ENCODE peak calls at places on chromosomes 12 and 14, in four cellular contexts. S, K, D and W are unnamed samples.

GRCh38 chr12:76020731-76021672 is 10.6 kb downstream of the PHLDA1 start:
- DNase-seq in S (no peak), K (peak), D (peak), W (no peak)

GRCh38 chr12:25546318-25546717 is 6.8 kb downstream of the LMNTD1 start:
- DNase-seq in S (no peak), K (no peak), D (no peak), W (no peak)

GRCh38 chr12:111445311-111446043 is 39.8 kb downstream of the SH2B3 start:
- DNase-seq in S (no peak), K (no peak), D (no peak), W (no peak)

GRCh38 chr12:28770329-28770728 is 378.7 kb upstream of the FAR2 start:
- DNase-seq in S (no peak), K (peak), D (no peak), W (no peak)

GRCh38 chr12:115895247-115895646 is 382.2 kb downstream of the MED13L start:
- DNase-seq in S (no peak), K (no peak), D (peak), W (no peak)

GRCh38 chr12:95473440-95473946 is 459 bp upstream of the METAP2 start:
- DNase-seq in S (peak), K (peak), D (peak), W (peak)

GRCh38 chr14:84584526-84584925 is 945.4 kb upstream of the FLRT2 start:
- DNase-seq in S (no peak), K (no peak), D (no peak), W (no peak)

GRCh38 chr12:93696462-93696861 is 19.3 kb downstream of the CRADD start:
- DNase-seq in S (no peak), K (no peak), D (no peak), W (no peak)

GRCh38 chr12:65948320-65949008 is 124.2 kb downstream of the HMGA2 start:
- DNase-seq in S (peak), K (no peak), D (peak), W (peak)

GRCh38 chr14:44170554-44170953 is 336.5 kb downstream of the FSCB start:
- DNase-seq in S (no peak), K (peak), D (no peak), W (no peak)

GRCh38 chr14:69685217-69685616 is 73.8 kb downstream of the SUSD6 start:
- DNase-seq in S (no peak), K (no peak), D (no peak), W (no peak)

GRCh38 chr14:103281496-103282231 is 52.4 kb upstream of the EIF5 start:
- DNase-seq in S (no peak), K (peak), D (peak), W (peak)

GRCh38 chr14:103275000-103275399 is 59.0 kb upstream of the EIF5 start:
- DNase-seq in S (no peak), K (no peak), D (no peak), W (no peak)

GRCh38 chr14:103282932-103283331 is 51.1 kb upstream of the EIF5 start:
- DNase-seq in S (no peak), K (no peak), D (no peak), W (no peak)

GRCh38 chr14:103280278-103280917 is 53.6 kb upstream of the EIF5 start:
- DNase-seq in S (no peak), K (peak), D (no peak), W (no peak)

DNA sequence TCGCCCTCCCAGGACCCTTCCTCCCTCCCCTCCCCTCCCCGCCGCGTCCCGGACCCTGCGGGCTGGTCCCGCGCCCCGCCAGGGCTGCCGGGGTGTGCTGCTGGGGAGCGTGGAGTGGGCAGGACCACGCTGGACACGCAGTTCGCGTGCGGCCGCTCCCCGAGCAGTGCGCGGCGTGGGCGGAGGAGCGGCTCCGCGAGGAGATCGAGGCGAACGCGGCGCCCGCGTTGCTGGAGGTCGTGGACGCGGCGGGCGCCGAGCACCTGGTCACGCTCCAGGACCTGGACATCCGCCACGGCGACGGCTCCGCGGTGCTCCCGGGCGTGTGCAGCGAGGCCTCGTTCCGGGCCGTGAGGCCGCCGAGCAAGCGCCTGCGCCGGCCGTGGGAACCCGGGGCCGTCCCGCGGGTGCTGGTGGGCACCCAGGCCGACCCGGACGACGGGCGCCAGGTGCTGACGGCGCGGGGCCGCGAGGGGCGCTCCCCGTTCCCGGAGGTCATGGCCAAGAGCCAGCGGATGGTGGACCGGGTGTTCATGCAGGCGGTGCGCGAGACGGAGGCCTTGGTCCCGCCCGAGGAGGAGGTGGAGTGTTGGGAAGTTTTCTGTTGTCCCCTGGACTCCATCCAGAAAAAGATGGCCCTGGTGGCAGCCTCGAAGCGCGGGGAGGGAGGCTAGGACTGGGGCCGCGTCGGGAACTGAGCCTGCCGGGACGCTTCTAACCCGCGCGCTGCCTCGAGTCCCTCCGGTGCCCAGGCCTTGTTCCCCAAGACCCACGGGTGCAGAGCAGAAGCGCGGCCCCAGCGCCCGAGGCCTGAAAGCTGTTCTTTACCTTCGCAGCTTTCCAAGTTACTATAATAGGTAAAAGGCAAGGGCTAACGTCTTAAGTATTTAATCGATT is 54.7 kb upstream of the EIF5 start:
- DNase-seq in S (no peak), K (peak), D (no peak), W (peak)
- H3K4me3 ChIP-seq in S (peak), K (no peak), D (no peak), W (peak)

GRCh38 chr14:34680806-34681479 is 33.5 kb downstream of the CFL2 start:
- DNase-seq in S (no peak), K (no peak), D (no peak), W (no peak)

GRCh38 chr14:34685819-34686428 is 28.5 kb downstream of the CFL2 start:
- DNase-seq in S (no peak), K (no peak), D (no peak), W (no peak)

GRCh38 chr14:34678735-34679134 is 35.7 kb downstream of the CFL2 start:
- DNase-seq in S (no peak), K (no peak), D (no peak), W (no peak)

GRCh38 chr14:34684578-34684977 is 29.8 kb downstream of the CFL2 start:
- DNase-seq in S (no peak), K (no peak), D (no peak), W (no peak)

DNA sequence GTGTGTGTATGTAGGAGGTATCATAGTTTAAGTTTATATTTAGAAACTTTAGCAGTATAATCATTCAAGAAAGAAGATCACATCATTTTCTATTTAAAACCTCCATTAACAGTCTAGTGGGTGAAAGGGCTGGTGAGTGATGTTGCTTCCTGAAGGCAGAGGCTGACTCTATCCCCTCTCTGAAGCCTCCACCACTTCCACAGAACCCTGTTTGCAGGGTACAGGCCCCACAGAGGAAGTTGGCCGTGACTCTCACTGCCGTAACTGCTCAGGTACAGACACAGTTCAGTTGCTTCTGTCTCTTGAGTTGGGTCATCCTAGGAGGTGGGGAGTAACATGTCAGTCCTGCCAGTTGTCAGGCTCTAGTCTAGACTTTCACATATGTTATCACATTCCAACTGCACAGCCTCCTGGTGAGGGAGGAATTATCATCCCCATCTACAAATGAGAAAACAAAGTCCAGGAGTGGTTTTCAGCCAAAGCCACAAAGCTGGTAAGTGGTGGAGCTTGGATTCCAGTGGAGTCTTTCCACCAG is 31.5 kb downstream of the CFL2 start:
- DNase-seq in S (no peak), K (no peak), D (no peak), W (no peak)
- TF ChIP-seq POLR2A in S (no peak), K (no peak), D (no peak), W (no peak)

GRCh38 chr12:132173135-132174014 is 29.1 kb downstream of the NOC4L start:
- DNase-seq in S (no peak), K (no peak), D (no peak), W (no peak)

GRCh38 chr12:132174015-132174660 is 29.9 kb downstream of the NOC4L start:
- DNase-seq in S (no peak), K (no peak), D (no peak), W (no peak)

GRCh38 chr12:132175496-132176357 is 31.5 kb downstream of the NOC4L start:
- DNase-seq in S (no peak), K (no peak), D (no peak), W (no peak)

GRCh38 chr12:132176358-132176919 is 32.2 kb downstream of the NOC4L start:
- DNase-seq in S (no peak), K (no peak), D (no peak), W (no peak)

GRCh38 chr12:132174703-132175490 is 30.6 kb downstream of the NOC4L start:
- DNase-seq in S (no peak), K (no peak), D (no peak), W (no peak)
- H3K27ac ChIP-seq in S (no peak), K (no peak), D (no peak), W (no peak)

GRCh38 chr14:26702721-26703250 is 105.0 kb upstream of the NOVA1 start:
- DNase-seq in S (no peak), K (no peak), D (no peak), W (no peak)
- H3K4me3 ChIP-seq in S (no peak), K (no peak), D (no peak), W (no peak)